ENCODE peak calls at places on chromosomes 16 and 17, in four cellular contexts. G is A549, S is LHCN-M2, I is GM13976. K is an unnamed sample.

GRCh38 chr16:68995011-68995504 is 110.4 kb upstream of the HAS3 start:
- DNase-seq in S (peak; percentile 64), G (peak; percentile 55), I (no peak), K (peak; percentile 53)

GRCh38 chr16:25092489-25092888 is 19.1 kb upstream of the LCMT1 start:
- DNase-seq in S (no peak), I (no peak), G (no peak), K (no peak)

GRCh38 chr17:67672592-67672991 is 45.1 kb upstream of the NOL11 start:
- DNase-seq in S (no peak), I (no peak), G (no peak), K (no peak)

GRCh38 chr17:64056269-64057005 is 36.0 kb upstream of the ICAM2 start:
- DNase-seq in G (no peak), S (no peak), I (peak; percentile 82), K (no peak)

GRCh38 chr16:63289834-63290460 is 1253.7 kb upstream of the CDH8 start:
- DNase-seq in S (no peak), I (peak; percentile 29), G (peak; percentile 4), K (peak; percentile 65)

GRCh38 chr17:80658821-80659220 is 114.2 kb downstream of the RPTOR start:
- DNase-seq in S (peak; percentile 35), I (no peak), G (no peak), K (no peak)

GRCh38 chr17:38749222-38750043 is 1.3 kb upstream of the PCGF2 start:
- DNase-seq in G (peak; percentile 65), S (peak; percentile 76), I (peak; percentile 74), K (peak; percentile 93)

GRCh38 chr16:30644334-30644830 is 6.4 kb upstream of the PRR14 start:
- DNase-seq in I (no peak), G (no peak), S (no peak), K (no peak)

GRCh38 chr17:2710804-2711607 is 558 bp downstream of the CLUH start:
- DNase-seq in S (no peak), G (no peak), I (no peak), K (no peak)

GRCh38 chr16:7561908-7562405 is 229.3 kb downstream of the RBFOX1 start:
- DNase-seq in G (no peak), I (no peak), S (no peak), K (no peak)

GRCh38 chr17:64281962-64282752 is 19.1 kb upstream of the TEX2 start:
- DNase-seq in I (peak; percentile 72), G (peak; percentile 68), S (peak; percentile 67), K (peak; percentile 61)

GRCh38 chr16:19210175-19210924 is 42.3 kb downstream of the SYT17 start:
- DNase-seq in I (peak; percentile 66), G (no peak), S (no peak), K (peak; percentile 30)

GRCh38 chr16:57801856-57802634 is at the start of gene KIFC3:
- DNase-seq in I (peak; percentile 73), G (peak; percentile 74), S (peak; percentile 67), K (peak; percentile 57)

GRCh38 chr17:15782809-15783208 is 50.7 kb downstream of the TBC1D26 start:
- DNase-seq in S (peak; percentile 1), G (no peak), I (no peak), K (no peak)

GRCh38 chr16:68091604-68092261 is 6.6 kb downstream of the NFATC3 start:
- DNase-seq in S (peak; percentile 75), G (no peak), I (no peak), K (no peak)

GRCh38 chr17:17075037-17075755 is 32.9 kb downstream of the MPRIP start:
- DNase-seq in G (no peak), S (peak; percentile 90), I (no peak), K (no peak)

GRCh38 chr16:70476272-70477020 is 22.1 kb downstream of the FCSK start:
- DNase-seq in G (no peak), I (peak; percentile 96), S (peak; percentile 82), K (peak; percentile 86)

GRCh38 chr17:81714412-81715106 is 2.5 kb downstream of the SLC25A10 start:
- DNase-seq in I (no peak), G (no peak), S (no peak), K (no peak)

GRCh38 chr17:65794572-65794971 is 233.1 kb upstream of the AXIN2 start:
- DNase-seq in I (no peak), S (peak; percentile 26), G (peak; percentile 49), K (peak; percentile 34)

GRCh38 chr17:48378696-48379095 is 51.3 kb downstream of the SKAP1 start:
- DNase-seq in S (no peak), G (no peak), I (no peak), K (no peak)

K was measured in A172.